ENCODE peak calls at places on chromosomes 6 and 20, in seven cellular contexts. H is astrocyte; P is effector memory CD4-positive, alpha-beta T cell; S is aorta; B is psoas muscle; X is ovary; L is CD8-positive, alpha-beta T cell. U is an unnamed sample.

GRCh38 chr6:40552926-40553325 is 34.2 kb downstream of the LRFN2 start:
- DNase-seq in P (no peak), L (no peak), H (no peak), B (no peak), X (no peak), S (no peak), U (no peak)

GRCh38 chr6:39061182-39061581 is 12.6 kb downstream of the GLP1R start:
- DNase-seq in X (no peak), H (no peak), B (no peak), S (peak; percentile 19), L (no peak), P (no peak), U (no peak)

GRCh38 chr6:29917843-29918242 is 24.5 kb upstream of the HLA-A start:
- DNase-seq in B (no peak), H (no peak), P (no peak), S (no peak), L (no peak), X (no peak), U (no peak)

GRCh38 chr20:51360451-51361230 is 181.9 kb downstream of the NFATC2 start:
- DNase-seq in L (no peak), P (no peak), S (no peak), X (no peak), H (peak; percentile 100), B (no peak), U (no peak)

GRCh38 chr20:58331961-58332551 is 22.5 kb downstream of the RAB22A start:
- DNase-seq in H (no peak), P (no peak), B (no peak), S (no peak), X (no peak), L (no peak), U (no peak)

GRCh38 chr20:22880277-22880676 is 154.8 kb upstream of the SSTR4 start:
- DNase-seq in P (no peak), B (no peak), L (no peak), S (no peak), X (no peak), H (no peak), U (no peak)

GRCh38 chr6:9131616-9132015 is 696.3 kb upstream of the SLC35B3 start:
- DNase-seq in X (no peak), B (no peak), S (no peak), H (no peak), L (no peak), P (no peak), U (no peak)

GRCh38 chr6:44266347-44266746 is 996 bp upstream of the NFKBIE start:
- DNase-seq in P (no peak), L (no peak), H (no peak), X (no peak), S (peak; percentile 32), B (peak; percentile 13), U (no peak)

GRCh38 chr6:138017156-138017757 is 90.0 kb downstream of the PERP start:
- DNase-seq in H (no peak), L (no peak), S (no peak), P (no peak), X (no peak), B (no peak), U (no peak)

GRCh38 chr20:24766826-24767622 is 182.0 kb upstream of the CST7 start:
- DNase-seq in P (no peak), S (no peak), X (peak; percentile 1), B (no peak), H (no peak), L (no peak), U (no peak)

GRCh38 chr6:139369068-139369467 is 5.4 kb downstream of the CITED2 start:
- DNase-seq in X (no peak), H (peak; percentile 27), L (no peak), P (no peak), S (no peak), B (no peak), U (no peak)

GRCh38 chr6:135667694-135668455 is 170.3 kb upstream of the AHI1 start:
- DNase-seq in X (peak; percentile 18), L (no peak), S (no peak), B (peak; percentile 47), P (no peak), H (peak; percentile 47), U (no peak)

GRCh38 chr6:138297761-138298298 is 79.5 kb upstream of the PBOV1 start:
- DNase-seq in P (no peak), L (no peak), H (no peak), S (no peak), B (no peak), X (no peak), U (no peak)

GRCh38 chr20:24778585-24779031 is 170.5 kb upstream of the CST7 start:
- DNase-seq in L (no peak), X (peak; percentile 13), S (peak; percentile 56), H (no peak), B (peak; percentile 34), P (no peak), U (no peak)

GRCh38 chr6:105087571-105088211 is 92.1 kb downstream of the POPDC3 start:
- DNase-seq in H (peak; percentile 24), B (no peak), S (no peak), L (no peak), P (no peak), X (peak; percentile 47), U (no peak)

GRCh38 chr20:53805895-53806384 is 212.3 kb upstream of the ZNF217 start:
- DNase-seq in S (no peak), X (no peak), P (no peak), B (no peak), L (no peak), H (peak; percentile 70), U (no peak)

GRCh38 chr20:46520976-46521579 is 7.7 kb upstream of the ZNF334 start:
- DNase-seq in X (no peak), S (no peak), P (no peak), B (no peak), L (peak; percentile 17), H (peak; percentile 23), U (peak; percentile 18)

GRCh38 chr6:105626290-105627158 is 223.6 kb upstream of the PREP start:
- DNase-seq in X (no peak), H (no peak), S (no peak), B (no peak), L (no peak), P (no peak), U (no peak)

GRCh38 chr6:35728663-35729348 is 8.0 kb upstream of the ARMC12 start:
- DNase-seq in X (peak; percentile 57), B (peak; percentile 88), S (no peak), L (no peak), H (no peak), P (no peak), U (peak; percentile 45)

DNA sequence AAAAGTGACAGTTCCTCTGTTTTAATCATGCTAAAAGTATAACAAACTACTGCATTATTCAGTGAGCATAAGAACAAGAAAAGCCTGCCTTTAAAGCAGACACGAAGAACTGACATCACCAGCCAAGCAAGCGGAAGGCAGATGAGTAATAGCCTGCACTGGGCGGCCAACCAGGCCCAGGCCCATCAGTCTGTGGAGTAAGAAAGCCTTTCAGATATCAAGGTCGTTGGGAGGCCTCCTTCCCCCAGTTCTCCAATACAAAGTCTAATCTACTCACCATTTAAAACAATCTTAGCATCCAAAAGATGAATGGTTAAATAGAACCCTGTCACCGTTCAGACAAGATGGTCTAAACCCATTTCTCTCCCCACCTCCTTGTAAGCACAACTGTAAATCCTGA is 68.2 kb downstream of the ZHX3 start:
- DNase-seq in B (peak; percentile 88), P (no peak), H (peak; percentile 88), S (peak; percentile 88), L (no peak), X (peak; percentile 86), U (peak; percentile 22)
- H3K4me3 ChIP-seq in B (no peak overlapping the region), P (no peak overlapping the region), H (no peak overlapping the region), S (no peak overlapping the region), L (no peak overlapping the region), X (no peak overlapping the region), U (no peak overlapping the region)

GRCh38 chr20:34883809-34884208 is 7.4 kb downstream of the ACSS2 start:
- DNase-seq in S (no peak), X (no peak), B (no peak), P (no peak), L (no peak), H (no peak), U (no peak)

GRCh38 chr20:34884260-34884659 is 7.8 kb downstream of the ACSS2 start:
- DNase-seq in L (no peak), B (no peak), X (no peak), P (no peak), S (no peak), H (no peak), U (no peak)

GRCh38 chr20:34883087-34883688 is 6.8 kb downstream of the ACSS2 start:
- DNase-seq in P (no peak), H (no peak), S (no peak), L (no peak), B (no peak), X (no peak), U (no peak)

GRCh38 chr20:34880095-34880680 is 3.8 kb downstream of the ACSS2 start:
- DNase-seq in P (no peak), L (no peak), H (no peak), B (no peak), X (no peak), S (no peak), U (no peak)

GRCh38 chr20:34881689-34882088 is 5.3 kb downstream of the ACSS2 start:
- DNase-seq in P (no peak), L (no peak), B (no peak), X (no peak), S (no peak), H (no peak), U (no peak)
- H3K36me3 ChIP-seq in P (peaks cover 8% of the 10 kb centered on the region), L (peaks cover 11% of the 10 kb centered on the region), B (no peaks in the 10 kb centered on the region), X (no peaks in the 10 kb centered on the region), S (no peaks in the 10 kb centered on the region), H (no peaks in the 10 kb centered on the region), U (no peaks in the 10 kb centered on the region)

GRCh38 chr6:73710470-73710869 is 14.5 kb downstream of the CD109 start:
- DNase-seq in X (no peak), S (no peak), H (peak; percentile 78), B (no peak), P (no peak), L (no peak), U (no peak)

GRCh38 chr6:73712536-73712935 is 16.5 kb downstream of the CD109 start:
- DNase-seq in X (no peak), H (no peak), S (no peak), B (no peak), L (no peak), P (no peak), U (no peak)

GRCh38 chr6:73713426-73714147 is 17.6 kb downstream of the CD109 start:
- DNase-seq in L (no peak), S (no peak), H (no peak), X (no peak), B (no peak), P (no peak), U (no peak)

GRCh38 chr6:73710948-73711347 is 14.9 kb downstream of the CD109 start:
- DNase-seq in H (no peak), S (no peak), P (no peak), B (no peak), X (no peak), L (no peak), U (no peak)

DNA sequence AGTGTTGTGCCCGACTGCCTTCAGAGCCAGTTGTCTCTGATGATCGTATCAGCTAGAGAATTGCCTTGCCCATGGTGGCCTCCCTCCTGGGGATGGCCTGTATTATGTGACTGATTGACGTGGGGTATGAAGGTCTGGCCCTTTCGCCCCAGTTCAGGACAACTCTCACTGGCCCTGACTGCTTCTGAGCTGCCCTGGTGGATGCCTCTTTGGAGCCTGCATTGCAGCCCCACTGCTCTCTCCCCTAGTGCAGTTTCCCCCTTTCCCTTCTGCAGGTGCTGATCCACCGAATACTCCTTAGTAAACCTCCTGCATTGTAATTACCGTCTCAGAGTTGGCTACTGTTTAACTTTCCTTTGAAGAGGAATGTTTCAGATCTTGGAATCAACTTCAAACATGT is 18.2 kb downstream of the CD109 start:
- DNase-seq in X (no peak), S (no peak), H (no peak), L (no peak), B (no peak), P (no peak), U (no peak)
- H3K4me3 ChIP-seq in X (no peak overlapping the region), S (no peak overlapping the region), H (no peak overlapping the region), L (no peak overlapping the region), B (no peak overlapping the region), P (no peak overlapping the region), U (no peak overlapping the region)

GRCh38 chr6:82178084-82178758 is 69.3 kb downstream of the IBTK start:
- DNase-seq in X (no peak), S (no peak), P (no peak), L (no peak), B (no peak), H (peak; percentile 18), U (no peak)
- H3K36me3 ChIP-seq in X (no peaks in the 10 kb centered on the region), S (no peaks in the 10 kb centered on the region), P (peaks cover 27% of the 10 kb centered on the region), L (peaks cover 19% of the 10 kb centered on the region), B (peaks cover 3% of the 10 kb centered on the region), H (peaks cover 14% of the 10 kb centered on the region), U (peaks cover 2% of the 10 kb centered on the region)